ENCODE peak calls at places on chromosomes 6 and 20, in ten cellular contexts. B is ovary; H is NCI-H1105; P is left ventricle myocardium superior; Z is left kidney; M is C1 segment of cervical spinal cord; S is stimulated activated naive B cell treated with anti-CD40 and anti-IgM and Interleukin-4, amounts not matched to agents 10 μg/mL and 1 μg/mL and 100 μg/mL, for 72 hours; E is activated T-cell treated with anti-CD3 and anti-CD28 coated beads, Interleukin-2, amount 50 U/mL, for 72 hours; V is neural progenitor cell; K is right atrium auricular region. Q is an unnamed sample.
A peak's percentile ranks its signal among the peaks of the same experiment; 100 is the strongest.

GRCh38 chr6:56808871-56809359 is 146.0 kb upstream of the BEND6 start:
- DNase-seq in E (no peak), H (no peak), P (no peak), K (no peak), S (no peak), B (no peak), M (no peak), Z (no peak), V (no peak), Q (no peak)

GRCh38 chr20:36116813-36117441 is 37.6 kb upstream of the EPB41L1 start:
- DNase-seq in B (no peak), S (no peak), Z (no peak), V (no peak), P (no peak), H (no peak), M (no peak), K (no peak), E (no peak), Q (no peak)

GRCh38 chr6:151958332-151958731 is 150.8 kb downstream of the ESR1 start:
- DNase-seq in H (no peak), P (no peak), M (no peak), S (no peak), K (no peak), E (no peak), B (no peak), Z (no peak), V (no peak), Q (no peak)

GRCh38 chr20:48574383-48574782 is 253.4 kb downstream of the PREX1 start:
- DNase-seq in V (peak; percentile 53), Z (no peak), E (no peak), M (no peak), H (no peak), S (no peak), K (no peak), P (no peak), B (no peak), Q (no peak)

GRCh38 chr20:11379257-11380011 is 538.3 kb upstream of the BTBD3 start:
- DNase-seq in S (no peak), K (no peak), V (peak; percentile 87), P (no peak), B (no peak), M (no peak), E (no peak), Z (peak; percentile 49), H (no peak), Q (no peak)

GRCh38 chr6:47247227-47247797 is 62.4 kb downstream of the TNFRSF21 start:
- DNase-seq in E (no peak), S (no peak), Z (peak; percentile 68), K (no peak), V (no peak), H (peak; percentile 73), M (no peak), P (no peak), B (no peak), Q (no peak)

GRCh38 chr20:46970937-46971630 is 76.4 kb downstream of the EYA2 start:
- DNase-seq in E (peak; percentile 9), M (no peak), B (no peak), P (no peak), S (no peak), Z (peak; percentile 75), K (no peak), H (peak; percentile 58), V (peak; percentile 87), Q (no peak)

GRCh38 chr20:46341374-46342044 is 33.2 kb upstream of the CDH22 start:
- DNase-seq in M (no peak), Z (peak; percentile 84), S (no peak), B (no peak), H (no peak), E (no peak), V (peak; percentile 72), K (no peak), P (no peak), Q (no peak)

Q was measured in amygdala.